ENCODE peak calls at places on chromosomes 6 and 20, in four cellular contexts. G, B, H and Q are unnamed samples.

GRCh38 chr6:31293343-31293742 is 21.5 kb upstream of the HLA-C start:
- DNase-seq in G (no peak), B (no peak), H (peak), Q (no peak)

GRCh38 chr20:26218301-26218700 is 521.6 kb upstream of the ZNF337 start:
- DNase-seq in G (no peak), B (no peak), H (peak), Q (no peak)

GRCh38 chr20:57024849-57025248 is 241.6 kb downstream of the BMP7 start:
- DNase-seq in G (no peak), B (no peak), H (no peak), Q (no peak)

GRCh38 chr6:146856296-146856695 is 257.5 kb downstream of the ADGB start:
- DNase-seq in G (no peak), B (no peak), H (no peak), Q (no peak)

GRCh38 chr20:60976913-60977312 is 275.1 kb upstream of the CDH4 start:
- DNase-seq in G (no peak), B (no peak), H (no peak), Q (no peak)

GRCh38 chr20:21228511-21228910 is 74.6 kb upstream of the XRN2 start:
- DNase-seq in G (no peak), B (peak), H (no peak), Q (no peak)

GRCh38 chr20:39825524-39825923 is 863.4 kb downstream of the DHX35 start:
- DNase-seq in G (no peak), B (no peak), H (no peak), Q (no peak)

GRCh38 chr6:139490482-139490881 is 116.0 kb upstream of the CITED2 start:
- DNase-seq in G (no peak), B (no peak), H (peak), Q (no peak)

GRCh38 chr20:22729616-22730236 is 145.4 kb upstream of the FOXA2 start:
- DNase-seq in G (no peak), B (no peak), H (no peak), Q (no peak)

GRCh38 chr6:164013480-164014208 is 599.1 kb downstream of the QKI start:
- DNase-seq in G (no peak), B (no peak), H (no peak), Q (no peak)

GRCh38 chr6:36743538-36744441 is 46.2 kb downstream of the RAB44 start:
- DNase-seq in G (no peak), B (no peak), H (no peak), Q (no peak)

DNA sequence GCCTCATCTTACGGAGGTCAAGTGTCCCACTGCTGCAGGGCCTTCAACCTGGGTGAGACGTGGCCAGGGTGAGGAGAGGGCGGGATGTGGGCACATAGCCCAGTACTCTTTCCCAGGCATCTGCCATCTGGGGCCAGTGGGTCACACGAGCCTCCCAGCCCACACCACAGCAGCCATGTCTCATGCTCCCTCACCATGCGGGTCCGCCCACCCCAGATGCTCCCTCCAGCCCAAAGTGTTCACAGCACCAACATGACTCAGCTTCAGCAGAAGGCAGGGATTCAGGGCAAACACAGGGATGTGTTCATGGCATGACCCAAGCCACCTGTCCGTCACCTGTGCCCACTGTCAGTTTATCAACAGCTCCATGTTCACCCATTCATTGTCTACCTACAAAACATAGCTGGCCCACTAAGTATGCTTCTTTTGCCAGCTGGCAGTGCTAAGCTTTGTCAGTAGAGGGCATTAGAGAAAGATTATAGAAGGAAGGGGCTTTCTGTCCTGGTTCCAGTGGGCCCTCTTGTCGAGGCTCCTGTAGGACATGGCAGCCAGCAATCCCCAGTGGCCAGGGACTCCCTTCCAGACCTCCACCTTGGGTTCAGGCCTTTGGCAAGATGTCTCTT is 109.2 kb downstream of the FOXF2 start:
- DNase-seq in G (no peak), B (no peak), H (peak), Q (no peak)
- TF ChIP-seq CTCF in G (no peak), B (peak), H (no peak), Q (no peak)

DNA sequence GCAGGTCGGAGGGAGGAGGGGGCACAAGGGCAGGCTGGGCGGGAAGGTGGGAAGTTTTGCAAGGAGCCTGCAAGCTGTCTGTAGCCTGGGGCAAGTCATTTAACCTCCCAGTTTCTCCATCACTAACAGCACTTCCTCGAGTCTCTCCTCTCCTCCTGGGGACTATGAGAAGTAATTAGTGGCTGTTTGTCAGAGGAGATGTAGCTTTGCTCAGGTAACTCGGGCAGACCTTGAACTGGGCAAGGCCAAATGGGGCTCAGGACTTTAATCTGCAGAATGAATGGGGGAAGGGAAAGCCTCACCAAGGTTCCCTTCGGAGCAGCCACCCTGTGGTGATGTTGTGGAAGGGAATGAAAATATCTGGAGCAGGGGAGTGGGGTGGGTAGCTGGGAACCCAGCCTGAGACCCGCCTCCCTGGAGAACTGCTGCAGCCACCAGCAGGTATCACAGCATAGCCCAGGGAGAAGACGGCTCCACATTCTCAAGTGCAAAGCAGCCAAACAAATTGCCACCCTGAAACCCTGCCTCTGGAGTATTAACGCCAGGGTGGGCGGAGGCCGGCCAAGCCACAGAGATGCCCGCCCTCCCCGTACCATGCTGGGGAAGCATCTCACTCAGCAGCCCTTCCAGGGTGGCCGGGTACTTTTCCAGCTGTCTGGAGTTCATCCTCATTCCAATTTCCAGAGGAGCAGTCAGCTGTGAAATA is 6.1 kb upstream of the LEMD2 start:
- DNase-seq in G (no peak), B (no peak), H (no peak), Q (no peak)
- TF ChIP-seq CTCF in G (no peak), B (no peak), H (no peak), Q (no peak)

DNA sequence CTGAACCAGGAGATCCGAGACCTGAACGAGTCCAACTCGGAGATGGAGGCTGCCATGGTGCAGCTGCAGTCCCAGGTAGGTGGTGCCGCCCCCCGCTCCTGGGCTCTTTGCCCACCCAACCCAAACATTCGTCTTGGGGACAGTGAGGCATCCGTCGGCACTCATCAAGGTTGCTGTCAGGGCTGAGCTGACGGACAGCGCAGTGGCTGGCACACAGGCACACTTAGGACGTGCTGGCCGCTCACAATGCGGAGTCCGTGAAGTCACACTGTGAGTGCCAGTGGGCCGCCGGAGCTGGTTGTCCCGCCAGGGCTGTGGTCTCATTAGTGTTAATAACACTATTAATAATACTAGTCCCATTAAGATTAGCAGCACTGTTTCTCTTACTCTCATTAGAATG is 18.2 kb upstream of the PCMTD2 start:
- DNase-seq in G (no peak), B (no peak), H (no peak), Q (no peak)
- TF ChIP-seq CTCF in G (no peak), B (no peak), H (no peak), Q (no peak)

GRCh38 chr6:38492031-38492430 is 147.7 kb downstream of the BTBD9 start:
- DNase-seq in G (no peak), B (no peak), H (no peak), Q (no peak)
- TF ChIP-seq CTCF in G (no peak), B (no peak), H (no peak), Q (no peak)

GRCh38 chr20:38170914-38171300 is 5.8 kb upstream of the TGM2 start:
- DNase-seq in G (peak), B (no peak), H (no peak), Q (peak)

GRCh38 chr20:38173237-38174156 is 8.4 kb upstream of the TGM2 start:
- DNase-seq in G (peak), B (no peak), H (peak), Q (peak)

GRCh38 chr20:38170219-38170902 is 5.3 kb upstream of the TGM2 start:
- DNase-seq in G (no peak), B (no peak), H (peak), Q (no peak)

GRCh38 chr20:38171301-38172010 is 6.4 kb upstream of the TGM2 start:
- DNase-seq in G (no peak), B (no peak), H (peak), Q (peak)

DNA sequence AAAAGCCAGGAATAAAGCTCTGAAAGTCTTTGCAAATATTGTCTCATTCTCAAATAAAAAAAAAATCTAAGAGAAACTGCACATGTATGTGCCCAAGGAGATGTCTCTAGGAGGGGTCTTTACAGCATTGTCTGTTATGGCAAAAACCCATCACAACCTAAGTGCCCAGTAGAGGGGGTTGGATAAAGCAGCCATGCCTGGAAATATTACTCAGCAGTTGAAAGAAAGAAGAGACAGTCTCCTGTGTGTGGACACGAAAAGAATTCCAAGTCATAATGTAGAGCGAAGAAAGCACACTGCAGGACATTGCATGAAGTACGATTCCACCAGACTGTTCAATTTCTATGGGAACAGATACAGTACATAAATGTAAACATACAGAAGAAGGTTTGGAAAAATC is 7.3 kb upstream of the TGM2 start:
- DNase-seq in G (no peak), B (no peak), H (peak), Q (no peak)
- TF ChIP-seq CTCF in G (peak), B (no peak), H (peak), Q (no peak)

DNA sequence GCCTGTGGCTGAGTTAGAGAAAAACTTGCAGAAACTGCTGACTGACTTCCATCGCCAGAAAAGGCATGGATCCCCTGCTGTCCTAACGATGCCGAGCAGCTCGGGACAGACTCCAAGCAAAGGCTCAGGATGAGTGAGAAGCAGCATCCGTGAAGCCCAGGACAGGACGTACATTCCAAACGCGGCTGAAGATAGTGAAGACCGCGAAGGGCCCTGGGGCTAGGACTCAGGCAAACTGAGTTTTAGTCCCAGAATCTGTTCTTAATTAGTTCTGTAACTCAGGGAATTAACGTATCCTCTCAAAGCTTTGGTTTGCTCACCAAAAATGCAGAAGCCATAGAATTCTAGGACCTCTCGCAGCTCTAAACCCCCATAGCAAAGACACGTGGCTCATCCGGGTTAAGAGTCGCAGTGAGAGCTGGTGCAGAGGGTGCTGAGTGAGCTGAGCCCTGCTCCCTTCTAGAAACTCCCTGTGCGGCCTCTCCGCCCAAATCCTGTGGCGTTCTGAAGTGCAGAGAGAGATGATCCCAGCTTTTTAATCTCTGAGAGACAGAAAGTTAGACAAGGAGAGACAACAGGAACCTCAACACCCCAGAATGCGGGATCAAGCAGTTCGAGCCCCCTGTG is 132.9 kb upstream of the THBS2 start:
- DNase-seq in G (no peak), B (no peak), H (peak), Q (no peak)
- TF ChIP-seq CTCF in G (no peak), B (no peak), H (no peak), Q (no peak)

GRCh38 chr6:2861822-2862164 is 20.1 kb upstream of the SERPINB1 start:
- DNase-seq in G (no peak), B (no peak), H (no peak), Q (no peak)
- TF ChIP-seq CTCF in G (no peak), B (no peak), H (no peak), Q (no peak)

GRCh38 chr6:138421608-138422007 is 17.6 kb downstream of the HEBP2 start:
- DNase-seq in G (no peak), B (no peak), H (no peak), Q (no peak)
- TF ChIP-seq CTCF in G (no peak), B (no peak), H (no peak), Q (no peak)